ENCODE peak calls at places on chromosomes 5 and 9, in four cellular contexts. C is pancreas, K is ascending aorta, D is GM23248. U is an unnamed sample.

GRCh38 chr5:140292212-140293040 is 10.5 kb downstream of the PFDN1 start:
- DNase-seq in K (no peak), C (no peak), D (no peak), U (no peak)

GRCh38 chr9:80605129-80605528 is 1033.4 kb downstream of the TLE4 start:
- DNase-seq in D (peak), K (no peak), C (no peak), U (peak)

GRCh38 chr5:111755942-111756353 is 1.0 kb downstream of the NREP start:
- DNase-seq in D (peak), C (no peak), K (no peak), U (no peak)

GRCh38 chr9:101791938-101792337 is 53.5 kb upstream of the GRIN3A start:
- DNase-seq in K (no peak), C (no peak), D (peak), U (peak)

GRCh38 chr5:57986746-57987145 is 473.1 kb downstream of the PLK2 start:
- DNase-seq in C (no peak), D (peak), K (peak), U (no peak)

GRCh38 chr9:122389799-122390481 is 19.1 kb downstream of the PTGS1 start:
- DNase-seq in D (no peak), K (peak), C (no peak), U (peak)

GRCh38 chr9:105219291-105219805 is 25.1 kb upstream of the SLC44A1 start:
- DNase-seq in K (no peak), C (no peak), D (peak), U (no peak)

GRCh38 chr9:27437652-27438373 is 86.3 kb upstream of the IFNK start:
- DNase-seq in K (no peak), C (no peak), D (peak), U (no peak)

GRCh38 chr5:175246242-175246891 is 197.6 kb downstream of the DRD1 start:
- DNase-seq in K (peak), D (peak), C (no peak), U (peak)

GRCh38 chr9:35993976-35994720 is 36.2 kb upstream of the OR2S2 start:
- DNase-seq in D (peak), K (no peak), C (no peak), U (no peak)

GRCh38 chr5:117103703-117104102 is 529.1 kb upstream of the SEMA6A start:
- DNase-seq in C (no peak), K (no peak), D (no peak), U (no peak)

GRCh38 chr5:1720396-1721110 is 79.1 kb downstream of the MRPL36 start:
- DNase-seq in D (no peak), K (no peak), C (no peak), U (no peak)

GRCh38 chr5:93915142-93915553 is 173.7 kb upstream of the POU5F2 start:
- DNase-seq in C (no peak), K (no peak), D (peak), U (peak)
- H3K4me3 ChIP-seq in C (no peak), K (no peak), D (no peak), U (no peak)

GRCh38 chr9:109110326-109111014 is 9.3 kb downstream of the TMEM245 start:
- DNase-seq in C (no peak), D (peak), K (no peak), U (no peak)
- H3K4me3 ChIP-seq in C (no peak), D (peak), K (peak), U (no peak)

GRCh38 chr9:131405429-131405828 is 11.5 kb downstream of the PRRC2B start:
- DNase-seq in K (no peak), C (no peak), D (peak), U (peak)

GRCh38 chr9:131403493-131403773 is 9.5 kb downstream of the PRRC2B start:
- DNase-seq in K (no peak), D (no peak), C (no peak), U (no peak)

GRCh38 chr9:131405858-131406566 is 12.1 kb downstream of the PRRC2B start:
- DNase-seq in K (no peak), D (no peak), C (no peak), U (no peak)

GRCh38 chr9:131404581-131404980 is 10.7 kb downstream of the PRRC2B start:
- DNase-seq in K (no peak), D (peak), C (no peak), U (peak)

GRCh38 chr9:131404987-131405386 is 11.1 kb downstream of the PRRC2B start:
- DNase-seq in K (no peak), D (no peak), C (no peak), U (no peak)
- H3K4me3 ChIP-seq in K (peak), D (peak), C (no peak), U (no peak)

GRCh38 chr5:5536871-5537270 is 114.4 kb downstream of the ICE1 start:
- DNase-seq in D (no peak), K (no peak), C (no peak), U (no peak)
- H3K4me3 ChIP-seq in D (no peak), K (no peak), C (no peak), U (no peak)

U was measured in astrocyte of the cerebellum.